ENCODE peak calls at places on chromosomes 2 and 18, in five cellular contexts. N, F, E, S and K are unnamed samples.
A peak's percentile ranks its signal among the peaks of the same experiment; 100 is the strongest.

GRCh38 chr2:74461187-74462053 is 3.2 kb downstream of the WBP1 start:
- DNase-seq in N (no peak), F (no peak), E (no peak), S (no peak), K (no peak)

GRCh38 chr2:237731663-237732062 is 66.9 kb upstream of the RBM44 start:
- DNase-seq in N (no peak), F (peak; percentile 70), E (no peak), S (no peak), K (no peak)

GRCh38 chr2:191869178-191869577 is 22.3 kb upstream of the CAVIN2 start:
- DNase-seq in N (no peak), F (no peak), E (no peak), S (peak; percentile 33), K (peak; percentile 29)

GRCh38 chr2:38907743-38908562 is 18.3 kb downstream of the ARHGEF33 start:
- DNase-seq in N (no peak), F (no peak), E (no peak), S (no peak), K (peak; percentile 48)

GRCh38 chr2:178946494-178946893 is 103.4 kb downstream of the CCDC141 start:
- DNase-seq in N (no peak), F (no peak), E (no peak), S (no peak), K (no peak)

GRCh38 chr2:11710210-11710609 is 36.2 kb upstream of the LPIN1 start:
- DNase-seq in N (no peak), F (peak; percentile 85), E (no peak), S (no peak), K (no peak)

GRCh38 chr2:212537311-212538155 is 1.1 kb downstream of the ERBB4 start:
- DNase-seq in N (peak; percentile 39), F (no peak), E (no peak), S (peak; percentile 14), K (peak; percentile 45)

GRCh38 chr18:56083889-56084288 is 495.9 kb upstream of the TCF4 start:
- DNase-seq in N (no peak), F (no peak), E (no peak), S (no peak), K (no peak)

GRCh38 chr2:112154246-112155110 is 16.3 kb downstream of the FBLN7 start:
- DNase-seq in N (no peak), F (no peak), E (peak; percentile 55), S (no peak), K (no peak)

GRCh38 chr18:21074336-21075323 is 37.0 kb downstream of the ROCK1 start:
- DNase-seq in N (no peak), F (no peak), E (no peak), S (no peak), K (no peak)

GRCh38 chr2:238936162-238937052 is 88.5 kb downstream of the TWIST2 start:
- DNase-seq in N (no peak), F (no peak), E (peak; percentile 32), S (no peak), K (no peak)

GRCh38 chr2:98551316-98551715 is 57.0 kb downstream of the COA5 start:
- DNase-seq in N (no peak), F (no peak), E (peak; percentile 45), S (no peak), K (no peak)

GRCh38 chr2:187390891-187391290 is 57.2 kb downstream of the CALCRL start:
- DNase-seq in N (no peak), F (peak; percentile 86), E (no peak), S (no peak), K (no peak)

GRCh38 chr2:228987441-228988155 is 283.5 kb downstream of the PID1 start:
- DNase-seq in N (no peak), F (no peak), E (no peak), S (no peak), K (no peak)

GRCh38 chr2:60468390-60469085 is 84.9 kb downstream of the BCL11A start:
- DNase-seq in N (no peak), F (peak; percentile 28), E (no peak), S (no peak), K (no peak)

GRCh38 chr2:168758970-168759820 is 43.2 kb upstream of the NOSTRIN start:
- DNase-seq in N (no peak), F (peak; percentile 57), E (no peak), S (no peak), K (peak; percentile 54)

GRCh38 chr2:197076652-197077051 is 150.1 kb upstream of the PGAP1 start:
- DNase-seq in N (no peak), F (no peak), E (no peak), S (no peak), K (no peak)

GRCh38 chr2:197075286-197075685 is 148.8 kb upstream of the PGAP1 start:
- DNase-seq in N (no peak), F (no peak), E (no peak), S (no peak), K (no peak)

GRCh38 chr2:197073701-197074433 is 147.4 kb upstream of the PGAP1 start:
- DNase-seq in N (no peak), F (peak; percentile 80), E (no peak), S (no peak), K (no peak)

GRCh38 chr2:197077336-197077735 is 150.8 kb upstream of the PGAP1 start:
- DNase-seq in N (no peak), F (no peak), E (no peak), S (no peak), K (no peak)

DNA sequence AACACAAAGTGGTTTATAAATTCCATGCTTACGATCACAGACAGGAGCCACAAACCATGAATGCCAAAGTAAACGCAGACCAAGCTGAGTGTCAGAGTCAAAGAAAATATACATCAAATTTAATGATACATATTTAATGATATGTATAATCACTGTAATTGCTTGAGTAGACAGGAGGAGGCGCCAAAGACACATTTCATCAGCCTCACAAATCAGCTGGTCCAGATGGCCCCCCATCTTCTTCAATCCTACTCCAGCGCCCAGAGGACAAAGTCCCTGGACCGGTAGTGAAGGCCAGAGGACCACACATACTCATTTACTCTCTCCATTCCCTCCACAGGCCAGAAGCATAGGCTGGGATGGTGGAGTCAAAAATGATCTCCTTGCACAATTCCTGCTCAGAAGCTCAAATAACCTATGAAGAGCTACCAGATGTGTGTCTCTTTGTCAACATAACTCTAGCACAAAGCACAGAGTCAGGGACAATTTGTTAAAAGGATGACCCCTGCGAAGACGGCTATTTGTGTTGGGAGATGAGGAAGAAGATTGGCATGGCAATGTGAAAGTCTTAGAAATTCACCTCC is 149.3 kb upstream of the PGAP1 start:
- DNase-seq in N (no peak), F (no peak), E (no peak), S (no peak), K (no peak)
- TF ChIP-seq CTCF in N (peak; percentile 37), F (peak; percentile 39), E (no peak), S (peak; percentile 60), K (peak; percentile 42)

DNA sequence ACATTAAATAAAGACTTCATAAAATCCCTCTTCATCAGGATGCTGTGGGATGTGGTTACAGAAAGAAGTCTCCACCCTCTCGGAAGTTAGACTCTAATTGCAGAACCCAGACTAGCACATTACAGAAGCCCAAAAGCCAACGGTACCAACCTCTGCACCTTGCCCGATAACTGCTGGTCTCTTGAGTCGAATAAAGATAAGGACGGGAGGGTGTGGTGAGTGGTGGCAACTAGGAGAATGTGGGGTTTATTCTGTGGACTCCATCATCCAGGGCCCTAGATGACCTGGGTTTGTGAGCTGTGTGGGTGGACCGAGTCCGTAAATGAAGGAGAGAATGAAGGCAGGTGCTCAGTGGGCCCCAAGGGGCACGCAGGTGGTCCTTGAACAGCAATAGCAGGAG is 462.8 kb upstream of the ID2 start:
- DNase-seq in N (no peak), F (no peak), E (no peak), S (no peak), K (no peak)
- TF ChIP-seq CTCF in N (no peak), F (no peak), E (no peak), S (no peak), K (no peak)

DNA sequence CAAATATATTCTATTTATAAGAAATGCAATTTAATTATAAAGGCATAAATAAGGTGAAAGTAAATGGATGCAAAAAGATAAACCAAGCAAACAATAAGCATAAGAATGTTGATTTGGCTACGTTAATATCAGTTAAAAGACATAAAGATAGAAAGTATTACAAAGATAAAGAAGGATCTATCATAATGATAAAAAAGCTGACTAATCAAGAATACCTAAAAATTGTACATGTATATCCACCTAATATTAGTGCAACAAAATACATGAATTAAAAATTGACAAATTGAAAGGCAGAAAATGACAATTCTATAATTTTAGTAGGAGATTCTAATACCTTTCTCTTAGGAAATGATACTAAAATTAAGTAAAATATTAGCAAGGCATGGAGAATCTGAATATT is 21.5 kb downstream of the SLC9A4 start:
- DNase-seq in N (no peak), F (no peak), E (no peak), S (no peak), K (no peak)
- TF ChIP-seq CTCF in N (no peak), F (no peak), E (no peak), S (no peak), K (no peak)

DNA sequence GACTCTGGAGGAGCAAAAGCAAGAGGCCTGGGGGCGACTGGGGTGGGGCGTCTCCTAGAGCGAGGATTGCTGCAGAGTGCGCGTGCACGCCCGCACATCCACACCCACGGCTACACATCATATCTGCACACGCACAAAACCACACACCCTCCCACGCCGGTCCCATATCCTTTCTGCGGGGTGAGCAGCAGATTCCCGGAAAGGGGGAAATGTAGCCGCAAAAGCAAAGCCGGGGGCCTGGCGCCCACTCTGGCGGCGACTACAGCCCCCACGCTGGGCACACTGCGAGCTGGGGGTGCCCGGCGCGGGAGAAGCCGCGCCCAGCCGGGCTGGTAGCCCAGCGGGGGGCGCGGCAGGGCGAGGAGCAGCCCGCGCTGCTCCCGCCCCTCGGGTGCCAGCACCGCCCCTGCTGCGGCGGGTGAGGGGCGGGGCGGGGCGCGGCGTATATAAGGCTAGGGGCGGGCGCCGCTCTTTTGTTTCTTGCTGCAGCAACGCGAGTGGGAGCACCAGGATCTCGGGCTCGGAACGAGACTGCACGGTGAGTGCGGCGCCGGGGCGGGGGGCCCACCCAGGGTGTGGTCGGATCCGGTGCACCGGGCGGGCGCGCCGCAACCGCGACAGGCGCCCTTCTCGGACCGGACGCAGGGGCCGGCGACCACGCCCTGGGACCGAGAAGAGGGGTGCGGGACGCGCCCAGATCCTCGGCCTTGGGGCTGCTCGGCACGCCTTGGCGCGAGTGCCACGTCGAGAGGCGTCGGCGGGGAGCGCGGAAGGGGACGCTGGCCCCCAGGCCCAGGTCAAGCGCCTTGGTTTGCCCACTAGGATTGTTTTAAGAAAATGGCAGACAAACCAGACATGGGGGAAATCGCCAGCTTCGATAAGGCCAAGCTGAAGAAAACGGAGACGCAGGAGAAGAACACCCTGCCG is at the start of gene TMSB10:
- DNase-seq in N (peak; percentile 81), F (peak; percentile 89), E (peak; percentile 97), S (peak; percentile 83), K (peak; percentile 94)
- TF ChIP-seq CTCF in N (peak; percentile 30), F (no peak), E (no peak), S (no peak), K (peak; percentile 25)

GRCh38 chr2:101698419-101699190 is 1.1 kb downstream of the MAP4K4 start:
- DNase-seq in N (no peak), F (no peak), E (peak; percentile 47), S (no peak), K (no peak)
- TF ChIP-seq CTCF in N (no peak), F (no peak), E (no peak), S (peak; percentile 9), K (no peak)

GRCh38 chr2:117968724-117969121 is 45.1 kb downstream of the CCDC93 start:
- DNase-seq in N (no peak), F (no peak), E (no peak), S (no peak), K (no peak)
- TF ChIP-seq CTCF in N (no peak), F (no peak), E (no peak), S (no peak), K (no peak)